ENCODE peak calls at places on chromosomes 2 and 18, in nine cellular contexts. W, N, T, O, Z, S, G, I and M are unnamed samples.

GRCh38 chr2:72994282-72994990 is 77.1 kb downstream of the SFXN5 start:
- DNase-seq in G (no peak), S (no peak), I (no peak), T (no peak), W (no peak), O (peak), N (peak), Z (no peak), M (no peak)

GRCh38 chr2:15107137-15107536 is 454.0 kb downstream of the NBAS start:
- DNase-seq in Z (no peak), G (no peak), T (no peak), W (no peak), N (no peak), O (no peak), I (no peak), S (no peak), M (no peak)

GRCh38 chr2:190382851-190383250 is 25.3 kb upstream of the MFSD6 start:
- DNase-seq in N (no peak), Z (peak), G (no peak), T (peak), O (no peak), W (peak), S (peak), I (peak), M (peak)

GRCh38 chr2:191985740-191986139 is 138.9 kb upstream of the CAVIN2 start:
- DNase-seq in N (no peak), Z (no peak), T (no peak), G (no peak), I (no peak), W (no peak), O (no peak), S (no peak), M (no peak)

GRCh38 chr2:36480028-36480427 is 117.9 kb downstream of the FEZ2 start:
- DNase-seq in S (no peak), N (no peak), T (no peak), Z (no peak), G (no peak), I (no peak), O (no peak), W (no peak), M (no peak)

GRCh38 chr2:233375490-233376314 is 21.4 kb downstream of the DGKD start:
- DNase-seq in G (no peak), W (no peak), T (no peak), N (no peak), Z (no peak), S (no peak), I (no peak), O (no peak), M (no peak)

GRCh38 chr2:31125918-31126695 is 12.1 kb downstream of the GALNT14 start:
- DNase-seq in O (no peak), I (no peak), T (no peak), N (no peak), W (no peak), S (peak), G (no peak), Z (no peak), M (no peak)

GRCh38 chr18:27491772-27492171 is 306.7 kb upstream of the CHST9 start:
- DNase-seq in T (no peak), S (no peak), N (no peak), W (no peak), O (no peak), Z (no peak), G (no peak), I (no peak), M (no peak)

GRCh38 chr2:136025057-136025973 is 39.9 kb upstream of the DARS1 start:
- DNase-seq in Z (no peak), N (peak), W (peak), T (peak), G (no peak), O (no peak), S (no peak), I (peak), M (no peak)

GRCh38 chr2:55168221-55169154 is 63.6 kb downstream of the CLHC1 start:
- DNase-seq in G (no peak), T (peak), O (peak), W (peak), Z (peak), S (peak), I (no peak), N (no peak), M (no peak)

GRCh38 chr2:239830718-239831271 is 194.3 kb downstream of the NDUFA10 start:
- DNase-seq in T (no peak), S (no peak), N (no peak), W (no peak), Z (no peak), I (no peak), G (no peak), O (peak), M (no peak)

GRCh38 chr2:12170151-12170550 is 423.7 kb downstream of the LPIN1 start:
- DNase-seq in W (no peak), Z (no peak), T (no peak), N (no peak), G (no peak), S (no peak), O (no peak), I (no peak), M (no peak)

GRCh38 chr2:238439912-238440311 is 13.2 kb downstream of the ASB1 start:
- DNase-seq in I (no peak), N (no peak), Z (no peak), T (no peak), O (no peak), W (no peak), S (no peak), G (no peak), M (no peak)

GRCh38 chr18:48974304-48975220 is 23.8 kb upstream of the SMAD7 start:
- DNase-seq in O (no peak), W (no peak), T (no peak), N (no peak), S (no peak), Z (no peak), G (no peak), I (no peak), M (no peak)

GRCh38 chr2:219000569-219000960 is 7.3 kb upstream of the CRYBA2 start:
- DNase-seq in G (no peak), Z (no peak), I (no peak), W (no peak), S (no peak), T (no peak), N (no peak), O (no peak), M (no peak)

GRCh38 chr2:231597014-231597611 is 4.4 kb downstream of the TEX44 start:
- DNase-seq in I (no peak), N (no peak), W (no peak), Z (no peak), O (no peak), T (no peak), S (peak), G (no peak), M (no peak)

GRCh38 chr2:136013962-136014361 is 28.5 kb upstream of the DARS1 start:
- DNase-seq in Z (no peak), O (no peak), N (no peak), S (no peak), T (no peak), I (no peak), W (no peak), G (no peak), M (no peak)

GRCh38 chr2:66929632-66930385 is 467.3 kb upstream of the ETAA1 start:
- DNase-seq in N (no peak), I (no peak), Z (no peak), W (no peak), G (no peak), T (no peak), S (peak), O (no peak), M (no peak)

GRCh38 chr2:104332733-104333132 is 521.2 kb upstream of the POU3F3 start:
- DNase-seq in T (no peak), S (no peak), W (no peak), G (no peak), O (no peak), I (no peak), N (no peak), Z (peak), M (peak)

GRCh38 chr2:211351998-211352397 is 795.6 kb downstream of the CPS1 start:
- DNase-seq in N (no peak), I (no peak), G (no peak), S (no peak), T (no peak), O (no peak), Z (peak), W (peak), M (no peak)

GRCh38 chr2:29570539-29570938 is 350.8 kb downstream of the ALK start:
- DNase-seq in G (no peak), N (no peak), Z (no peak), I (no peak), O (peak), W (no peak), T (no peak), S (no peak), M (no peak)

GRCh38 chr2:43068053-43068471 is 158.3 kb downstream of the ZFP36L2 start:
- DNase-seq in G (no peak), S (no peak), O (no peak), W (no peak), T (no peak), N (no peak), I (no peak), Z (no peak), M (no peak)

GRCh38 chr18:72542993-72543361 is 1.2 kb downstream of the CBLN2 start:
- DNase-seq in Z (no peak), N (no peak), G (no peak), I (no peak), O (no peak), S (no peak), T (peak), W (peak), M (no peak)

GRCh38 chr2:222440670-222441422 is 16.5 kb downstream of the SGPP2 start:
- DNase-seq in S (peak), O (no peak), G (no peak), W (no peak), N (no peak), Z (peak), I (no peak), T (no peak), M (no peak)

GRCh38 chr2:237290249-237290648 is 123.7 kb downstream of the COL6A3 start:
- DNase-seq in G (no peak), I (no peak), N (no peak), T (no peak), Z (no peak), O (no peak), S (peak), W (no peak), M (no peak)

GRCh38 chr2:873027-873426 is 77.6 kb upstream of the SNTG2 start:
- DNase-seq in W (no peak), S (no peak), T (no peak), I (no peak), N (no peak), G (no peak), Z (no peak), O (no peak), M (no peak)

GRCh38 chr18:55236150-55236931 is 277.1 kb upstream of the CCDC68 start:
- DNase-seq in G (no peak), O (no peak), S (peak), N (no peak), W (no peak), I (no peak), Z (peak), T (no peak), M (no peak)

GRCh38 chr2:65545818-65546217 is 113.4 kb upstream of the SPRED2 start:
- DNase-seq in O (no peak), G (no peak), N (no peak), Z (no peak), S (peak), T (no peak), W (no peak), I (no peak), M (no peak)

GRCh38 chr2:197950754-197951153 is 146.4 kb downstream of the PLCL1 start:
- DNase-seq in N (no peak), Z (no peak), W (no peak), O (no peak), S (no peak), G (no peak), I (no peak), T (no peak), M (no peak)